ENCODE peak calls at places on chromosomes 12 and 14, in ten cellular contexts. L is Karpas-422, Z is HFFc6, K is H9, M is amniotic stem cell, W is iPS-NIHi11, R is AG04450, U is GM04504, D is NCI-H1694, H is amygdala. T is an unnamed sample.

GRCh38 chr12:53844989-53845836 is 93.4 kb upstream of the HOXC13 start:
- DNase-seq in L (no peak), Z (peak; percentile 74), K (peak; percentile 45), M (peak; percentile 52), W (peak; percentile 37), R (no peak), U (peak; percentile 28), D (no peak), H (no peak), T (no peak)

GRCh38 chr14:23667134-23667533 is 31.0 kb downstream of the DHRS2 start:
- DNase-seq in L (no peak), Z (no peak), K (no peak), M (no peak), W (no peak), R (no peak), U (no peak), D (no peak), H (no peak), T (no peak)

GRCh38 chr12:12983420-12984035 is 16.5 kb downstream of the HEBP1 start:
- DNase-seq in L (no peak), Z (peak; percentile 66), K (no peak), M (peak; percentile 52), W (peak; percentile 46), R (no peak), U (no peak), D (peak; percentile 80), H (no peak), T (peak; percentile 30)

GRCh38 chr12:97283297-97283696 is 179.3 kb upstream of the RMST start:
- DNase-seq in L (peak; percentile 87), Z (no peak), K (peak; percentile 52), M (no peak), W (peak; percentile 33), R (no peak), U (no peak), D (no peak), H (no peak), T (peak; percentile 8)

GRCh38 chr12:52230364-52231281 is 2.4 kb upstream of the KRT7 start:
- DNase-seq in L (no peak), Z (peak; percentile 76), K (no peak), M (no peak), W (peak; percentile 38), R (no peak), U (peak; percentile 48), D (no peak), H (no peak), T (no peak)

GRCh38 chr14:72801841-72802587 is 91.9 kb downstream of the DPF3 start:
- DNase-seq in L (no peak), Z (no peak), K (no peak), M (no peak), W (no peak), R (no peak), U (no peak), D (no peak), H (no peak), T (no peak)

GRCh38 chr12:95116773-95117172 is 43.4 kb upstream of the NR2C1 start:
- DNase-seq in L (no peak), Z (no peak), K (peak; percentile 45), M (no peak), W (peak; percentile 20), R (no peak), U (no peak), D (no peak), H (no peak), T (no peak)

GRCh38 chr12:68565391-68565903 is 45.3 kb upstream of the RAP1B start:
- DNase-seq in L (no peak), Z (peak; percentile 96), K (no peak), M (peak; percentile 80), W (no peak), R (no peak), U (peak; percentile 98), D (no peak), H (no peak), T (no peak)

GRCh38 chr12:120677765-120678473 is 9.0 kb upstream of the MLEC start:
- DNase-seq in L (peak; percentile 59), Z (peak; percentile 43), K (no peak), M (no peak), W (no peak), R (no peak), U (no peak), D (no peak), H (no peak), T (no peak)